ENCODE peak calls at places on chromosome 4, in seven cellular contexts. D is uterus; W is cardiac muscle cell; Q is GM06990; A is BE2C; E is CD8-positive, alpha-beta T cell; H is sigmoid colon. G is an unnamed sample.

GRCh38 chr4:110124721-110125120 is 73.7 kb downstream of the ELOVL6 start:
- DNase-seq in D (no peak), W (no peak), E (no peak), H (no peak), Q (peak), A (no peak), G (no peak)

GRCh38 chr4:73606465-73606974 is 13.7 kb downstream of the RASSF6 start:
- DNase-seq in D (no peak), Q (peak), A (no peak), W (no peak), H (no peak), E (no peak), G (no peak)

GRCh38 chr4:30116401-30116800 is 603.8 kb upstream of the PCDH7 start:
- DNase-seq in E (no peak), D (no peak), A (no peak), H (no peak), Q (no peak), W (no peak), G (no peak)

GRCh38 chr4:186158021-186158859 is 33.1 kb upstream of the CYP4V2 start:
- DNase-seq in Q (no peak), H (no peak), W (no peak), D (no peak), E (no peak), A (no peak), G (no peak)

GRCh38 chr4:2432991-2433530 is 14.3 kb downstream of the CFAP99 start:
- DNase-seq in D (no peak), H (no peak), W (peak), A (no peak), Q (no peak), E (no peak), G (peak)

GRCh38 chr4:40321671-40322131 is 13.4 kb upstream of the CHRNA9 start:
- DNase-seq in H (no peak), E (no peak), D (no peak), A (no peak), W (peak), Q (no peak), G (peak)

GRCh38 chr4:25991296-25991695 is 77.3 kb downstream of the SMIM20 start:
- DNase-seq in E (no peak), Q (no peak), W (no peak), D (no peak), H (no peak), A (no peak), G (no peak)

GRCh38 chr4:163167333-163167626 is 590 bp upstream of the NAF1 start:
- DNase-seq in D (no peak), Q (peak), H (no peak), W (peak), A (no peak), E (no peak), G (peak)

GRCh38 chr4:125789018-125789417 is 474.3 kb downstream of the FAT4 start:
- DNase-seq in D (no peak), W (peak), A (no peak), Q (no peak), H (no peak), E (no peak), G (peak)

GRCh38 chr4:6278801-6279197 is 9.1 kb downstream of the WFS1 start:
- DNase-seq in H (no peak), Q (peak), A (peak), D (peak), W (peak), E (no peak), G (peak)

GRCh38 chr4:26132858-26133257 is 188.0 kb upstream of the RBPJ start:
- DNase-seq in Q (peak), W (no peak), E (no peak), D (no peak), H (no peak), A (no peak), G (no peak)

GRCh38 chr4:109998867-109999303 is 86.2 kb downstream of the EGF start:
- DNase-seq in Q (no peak), A (no peak), H (no peak), E (peak), W (peak), D (no peak), G (peak)

GRCh38 chr4:98674404-98675173 is 16.2 kb upstream of the TSPAN5 start:
- DNase-seq in W (peak), Q (no peak), D (no peak), H (no peak), E (no peak), A (no peak), G (no peak)

GRCh38 chr4:2390780-2391490 is 27.5 kb downstream of the ZFYVE28 start:
- DNase-seq in Q (no peak), W (no peak), H (no peak), D (no peak), A (no peak), E (no peak), G (no peak)

GRCh38 chr4:41257257-41257900 is 651 bp downstream of the UCHL1 start:
- DNase-seq in H (peak), Q (peak), D (peak), W (peak), A (peak), E (no peak), G (peak)

GRCh38 chr4:100391913-100392312 is 125.9 kb downstream of the EMCN start:
- DNase-seq in D (no peak), W (peak), Q (no peak), H (no peak), E (no peak), A (no peak), G (peak)

GRCh38 chr4:85058551-85058950 is 92.1 kb upstream of the WDFY3 start:
- DNase-seq in Q (no peak), D (no peak), A (no peak), H (no peak), W (no peak), E (no peak), G (no peak)

GRCh38 chr4:24794916-24795665 is at the start of gene SOD3:
- DNase-seq in D (peak), W (peak), E (no peak), A (no peak), Q (no peak), H (peak), G (peak)

GRCh38 chr4:121070696-121071639 is 1.4 kb downstream of the NDNF start:
- DNase-seq in Q (peak), W (peak), A (peak), H (peak), D (peak), E (peak), G (no peak)

GRCh38 chr4:90126805-90127204 is 389 bp upstream of the CCSER1 start:
- DNase-seq in W (no peak), D (no peak), H (no peak), A (no peak), E (no peak), Q (no peak), G (peak)

GRCh38 chr4:57098945-57099344 is 11.2 kb downstream of the IGFBP7 start:
- DNase-seq in A (no peak), Q (no peak), E (no peak), D (no peak), W (peak), H (no peak), G (peak)

GRCh38 chr4:84494518-84494917 is 4.6 kb downstream of the NKX6-1 start:
- DNase-seq in A (no peak), Q (no peak), W (no peak), D (no peak), H (no peak), E (no peak), G (no peak)

GRCh38 chr4:167032876-167033275 is 201.4 kb downstream of the SPOCK3 start:
- DNase-seq in Q (no peak), D (no peak), E (no peak), A (peak), W (peak), H (no peak), G (no peak)

GRCh38 chr4:16011173-16011572 is 48.2 kb upstream of the FGFBP2 start:
- DNase-seq in E (no peak), Q (no peak), H (no peak), A (no peak), D (no peak), W (no peak), G (no peak)

GRCh38 chr4:83785906-83786305 is 250.0 kb downstream of the GPAT3 start:
- DNase-seq in H (no peak), E (no peak), Q (no peak), A (no peak), D (no peak), W (no peak), G (no peak)

GRCh38 chr4:4387531-4388311 is 819 bp downstream of the NSG1 start:
- DNase-seq in D (no peak), E (peak), Q (no peak), A (peak), W (peak), H (peak), G (no peak)

GRCh38 chr4:74661427-74662171 is 132.7 kb downstream of the BTC start:
- DNase-seq in A (no peak), W (peak), D (no peak), H (no peak), E (no peak), Q (no peak), G (peak)

GRCh38 chr4:168440442-168441264 is 39.6 kb downstream of the DDX60L start:
- DNase-seq in D (no peak), A (no peak), W (peak), Q (no peak), H (no peak), E (no peak), G (peak)

GRCh38 chr4:172521171-172521570 is 647.4 kb upstream of the GALNT7 start:
- DNase-seq in E (no peak), A (no peak), H (no peak), Q (no peak), W (no peak), D (no peak), G (no peak)

DNA sequence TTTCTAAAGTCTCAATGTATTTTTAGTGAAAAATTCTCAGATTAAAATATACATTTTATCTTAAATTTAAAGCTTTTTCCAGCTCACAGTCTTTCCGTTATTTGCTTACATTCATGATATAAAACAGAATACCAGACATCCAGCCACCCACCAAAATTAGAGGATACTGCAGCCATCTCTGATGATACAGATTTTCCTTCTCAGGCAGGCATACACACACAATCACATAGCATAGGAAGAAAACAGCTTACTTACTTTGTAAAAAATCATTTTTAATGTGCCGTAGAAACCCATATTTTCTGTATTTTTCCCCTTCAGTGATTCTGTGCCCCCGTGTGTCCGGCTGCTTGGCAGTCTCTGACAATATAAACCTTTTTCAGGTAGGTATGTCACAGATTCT is 183.7 kb downstream of the FBXW7 start:
- DNase-seq in W (no peak), E (no peak), A (no peak), D (no peak), H (no peak), Q (no peak), G (no peak)
- H3K4me3 ChIP-seq in W (peak), E (peak), A (peak), D (peak), H (peak), Q (peak), G (peak)

GRCh38 chr4:170374770-170375169 is 285.0 kb upstream of the AADAT start:
- DNase-seq in A (peak), Q (peak), H (no peak), E (no peak), D (no peak), W (no peak), G (no peak)
- TF ChIP-seq CTCF in A (peak), Q (peak), H (peak), E (no peak), D (no peak), W (peak), G (peak)

GRCh38 chr4:88526221-88526815 is 2.7 kb upstream of the PYURF start:
- DNase-seq in A (no peak), D (no peak), Q (no peak), H (no peak), E (no peak), W (no peak), G (no peak)
- H3K4me3 ChIP-seq in A (no peak), D (no peak), Q (no peak), H (no peak), E (no peak), W (no peak), G (no peak)

GRCh38 chr4:102759835-102760644 is 728 bp downstream of the MANBA start:
- DNase-seq in H (peak), A (no peak), E (peak), Q (no peak), W (peak), D (peak), G (peak)
- TF ChIP-seq CTCF in H (no peak), A (no peak), E (no peak), Q (no peak), W (no peak), D (no peak), G (no peak)

G was measured in astrocyte of the spinal cord.